ENCODE peak calls at places on chromosomes 2 and 18, in five cellular contexts. A is adrenal gland, S is mammary epithelial cell, Y is thoracic aorta, N is GM23248. B is an unnamed sample.

GRCh38 chr2:55112229-55113016 is 62.2 kb upstream of the RTN4 start:
- DNase-seq in A (peak; percentile 94), S (no peak), Y (no peak), N (peak; percentile 87), B (no peak)

GRCh38 chr18:46211816-46212215 is 107.6 kb downstream of the HAUS1 start:
- DNase-seq in A (no peak), S (no peak), Y (no peak), N (peak; percentile 62), B (no peak)

GRCh38 chr2:20669609-20670314 is 2.8 kb downstream of the GDF7 start:
- DNase-seq in A (no peak), S (no peak), Y (no peak), N (no peak), B (no peak)

GRCh38 chr2:136130511-136130910 is 12.6 kb upstream of the CXCR4 start:
- DNase-seq in A (no peak), S (no peak), Y (no peak), N (no peak), B (no peak)

GRCh38 chr2:212520340-212520739 is 18.3 kb downstream of the ERBB4 start:
- DNase-seq in A (no peak), S (no peak), Y (no peak), N (peak; percentile 26), B (no peak)

GRCh38 chr2:53715568-53715967 is 52.0 kb upstream of the CHAC2 start:
- DNase-seq in A (no peak), S (no peak), Y (no peak), N (peak; percentile 32), B (no peak)

GRCh38 chr18:63683152-63683551 is 19.6 kb upstream of the SERPINB11 start:
- DNase-seq in A (no peak), S (peak; percentile 97), Y (no peak), N (peak; percentile 97), B (no peak)

GRCh38 chr2:208065476-208065875 is 40.1 kb upstream of the PLEKHM3 start:
- DNase-seq in A (no peak), S (no peak), Y (no peak), N (no peak), B (no peak)

GRCh38 chr2:157032019-157032418 is 225.5 kb upstream of the GALNT5 start:
- DNase-seq in A (no peak), S (peak; percentile 88), Y (no peak), N (peak; percentile 94), B (no peak)

GRCh38 chr2:65686928-65687521 is 254.6 kb upstream of the SPRED2 start:
- DNase-seq in A (no peak), S (no peak), Y (no peak), N (no peak), B (no peak)

GRCh38 chr18:73829146-73829545 is 318.5 kb downstream of the FBXO15 start:
- DNase-seq in A (no peak), S (no peak), Y (no peak), N (no peak), B (no peak)

GRCh38 chr2:171747371-171747770 is 60.1 kb downstream of the DYNC1I2 start:
- DNase-seq in A (no peak), S (no peak), Y (no peak), N (no peak), B (no peak)

GRCh38 chr18:52822160-52822559 is 482.2 kb downstream of the DCC start:
- DNase-seq in A (no peak), S (no peak), Y (no peak), N (no peak), B (no peak)

GRCh38 chr2:223084873-223085272 is 32.9 kb downstream of the KCNE4 start:
- DNase-seq in A (peak; percentile 49), S (peak; percentile 15), Y (no peak), N (no peak), B (no peak)

GRCh38 chr2:54570925-54571694 is 115.0 kb downstream of the SPTBN1 start:
- DNase-seq in A (peak; percentile 80), S (peak; percentile 70), Y (no peak), N (peak; percentile 92), B (no peak)

GRCh38 chr2:11026286-11026921 is 114.7 kb downstream of the KCNF1 start:
- DNase-seq in A (no peak), S (no peak), Y (no peak), N (no peak), B (no peak)

GRCh38 chr2:240796543-240797499 is 23.2 kb downstream of the KIF1A start:
- DNase-seq in A (no peak), S (no peak), Y (no peak), N (no peak), B (no peak)

GRCh38 chr18:73331212-73331772 is 463.5 kb upstream of the NETO1 start:
- DNase-seq in A (no peak), S (no peak), Y (no peak), N (no peak), B (no peak)

GRCh38 chr2:101442667-101443061 is 32.2 kb downstream of the RFX8 start:
- DNase-seq in A (no peak), S (peak; percentile 13), Y (no peak), N (peak; percentile 20), B (no peak)

GRCh38 chr2:233964581-233964980 is 47.4 kb downstream of the TRPM8 start:
- DNase-seq in A (no peak), S (no peak), Y (no peak), N (peak; percentile 4), B (no peak)

GRCh38 chr2:220847587-220847986 is 724.5 kb downstream of the EPHA4 start:
- DNase-seq in A (no peak), S (peak; percentile 99), Y (no peak), N (peak; percentile 93), B (no peak)

GRCh38 chr2:219246559-219246958 is 1.3 kb downstream of the STK16 start:
- DNase-seq in A (no peak), S (no peak), Y (no peak), N (no peak), B (no peak)
- H3K4me3 ChIP-seq in A (no peak overlapping the region), S (no peak overlapping the region), Y (no peak overlapping the region), N (peak overlapping the region; percentile 91), B (no peak overlapping the region)

GRCh38 chr2:69789762-69790600 is 39.5 kb upstream of the GMCL1 start:
- DNase-seq in A (no peak), S (no peak), Y (no peak), N (peak; percentile 59), B (no peak)
- H3K4me3 ChIP-seq in A (no peak overlapping the region), S (no peak overlapping the region), Y (peak overlapping the region; percentile 55), N (peak overlapping the region; percentile 50), B (peak overlapping the region; percentile 9)

GRCh38 chr2:138502253-138503086 is 900 bp downstream of the SPOPL start:
- DNase-seq in A (peak; percentile 22), S (peak; percentile 55), Y (no peak), N (peak; percentile 39), B (no peak)
- H3K4me3 ChIP-seq in A (peak overlapping the region; percentile 93), S (peak overlapping the region; percentile 98), Y (peak overlapping the region; percentile 87), N (peak overlapping the region; percentile 92), B (peak overlapping the region; percentile 94)

GRCh38 chr2:174025271-174026121 is 60.3 kb upstream of the SP3 start:
- DNase-seq in A (peak; percentile 66), S (no peak), Y (no peak), N (peak; percentile 87), B (no peak)
- H3K4me3 ChIP-seq in A (peak overlapping the region; percentile 15), S (no peak overlapping the region), Y (peak overlapping the region; percentile 35), N (peak overlapping the region; percentile 50), B (no peak overlapping the region)

GRCh38 chr2:29444150-29444549 is 328.9 kb downstream of the CLIP4 start:
- DNase-seq in A (no peak), S (no peak), Y (no peak), N (no peak), B (no peak)
- H3K4me3 ChIP-seq in A (no peak overlapping the region), S (no peak overlapping the region), Y (no peak overlapping the region), N (no peak overlapping the region), B (no peak overlapping the region)

GRCh38 chr2:218780026-218780425 is 1.9 kb upstream of the CYP27A1 start:
- DNase-seq in A (no peak), S (no peak), Y (no peak), N (no peak), B (no peak)

GRCh38 chr2:218781691-218782528 is at the start of gene CYP27A1:
- DNase-seq in A (peak; percentile 65), S (no peak), Y (no peak), N (peak; percentile 62), B (peak; percentile 50)

GRCh38 chr2:218783612-218784169 is 1.7 kb downstream of the CYP27A1 start:
- DNase-seq in A (no peak), S (no peak), Y (no peak), N (no peak), B (no peak)

GRCh38 chr2:218782529-218782845 is 540 bp downstream of the CYP27A1 start:
- DNase-seq in A (peak; percentile 26), S (no peak), Y (no peak), N (no peak), B (no peak)

DNA sequence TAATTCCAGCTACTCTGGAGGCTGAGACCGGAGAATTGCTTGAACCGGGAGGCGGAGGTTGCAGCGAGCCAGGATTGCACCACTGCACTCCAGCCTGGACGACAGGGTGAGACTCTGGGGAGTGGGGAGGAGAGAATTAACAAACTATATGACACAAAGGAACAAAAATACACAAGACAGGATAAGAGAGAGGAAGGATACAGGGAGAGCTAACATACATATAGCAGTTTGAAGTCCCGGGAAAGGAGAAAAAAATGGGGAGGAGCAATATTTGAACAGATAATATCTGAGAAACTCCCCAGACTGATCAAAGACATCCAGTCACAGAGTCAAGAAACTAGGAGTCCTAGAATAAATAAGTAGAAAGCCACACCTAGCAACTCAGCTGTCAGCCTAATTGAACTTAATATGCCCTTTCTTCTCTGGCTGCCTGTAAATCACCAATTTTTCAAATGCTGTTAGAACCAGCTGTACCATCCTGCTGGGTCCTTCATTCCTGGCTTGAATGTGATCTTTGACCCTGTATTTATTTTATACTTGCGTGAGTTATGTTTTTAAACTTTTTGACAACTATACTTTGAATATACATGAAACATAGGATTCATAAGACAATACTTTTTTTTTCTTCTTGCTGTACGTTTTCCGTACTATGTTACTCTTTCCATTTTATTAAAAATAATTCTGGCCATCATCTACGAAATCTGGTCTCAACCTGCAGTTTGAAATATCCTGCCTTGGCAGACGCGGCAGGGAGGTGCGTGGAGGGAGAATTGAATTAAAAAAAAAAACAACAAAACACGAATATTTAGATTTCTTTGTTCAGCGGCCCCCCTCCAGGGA is 876 bp upstream of the CYP27A1 start:
- DNase-seq in A (no peak), S (no peak), Y (no peak), N (peak; percentile 3), B (no peak)
- H3K4me3 ChIP-seq in A (peak overlapping the region; percentile 65), S (no peak overlapping the region), Y (peak overlapping the region; percentile 91), N (peak overlapping the region; percentile 76), B (peak overlapping the region; percentile 76)

GRCh38 chr2:167941604-167942003 is 305.8 kb downstream of the STK39 start:
- DNase-seq in A (no peak), S (no peak), Y (no peak), N (no peak), B (no peak)

GRCh38 chr2:167940745-167941507 is 306.5 kb downstream of the STK39 start:
- DNase-seq in A (no peak), S (no peak), Y (no peak), N (no peak), B (no peak)

GRCh38 chr2:167943877-167944276 is 303.5 kb downstream of the STK39 start:
- DNase-seq in A (no peak), S (no peak), Y (no peak), N (no peak), B (no peak)

GRCh38 chr2:167943368-167943767 is 304.0 kb downstream of the STK39 start:
- DNase-seq in A (no peak), S (no peak), Y (no peak), N (no peak), B (no peak)

GRCh38 chr2:167942495-167943081 is 304.8 kb downstream of the STK39 start:
- DNase-seq in A (no peak), S (no peak), Y (no peak), N (no peak), B (no peak)
- H3K4me3 ChIP-seq in A (no peak overlapping the region), S (no peak overlapping the region), Y (no peak overlapping the region), N (no peak overlapping the region), B (no peak overlapping the region)